ENCODE peak calls at places on chromosomes 16 and 17, in eight cellular contexts. D is bronchial epithelial cell, Q is endothelial cell of umbilical vein, V is epithelial cell of esophagus, I is IMR-90, M is fibroblast of lung, W is adrenal gland, A is HCT116. O is an unnamed sample.

GRCh38 chr16:88886915-88887521 is 20.6 kb upstream of the PABPN1L start:
- DNase-seq in D (no peak), Q (no peak), V (no peak), I (peak), M (no peak), W (no peak), A (no peak), O (peak)

GRCh38 chr17:47305302-47305923 is 18.3 kb upstream of the EFCAB13 start:
- DNase-seq in D (peak), Q (peak), V (peak), I (peak), M (peak), W (no peak), A (no peak), O (peak)

GRCh38 chr17:66276328-66276937 is 26.0 kb upstream of the PRKCA start:
- DNase-seq in D (peak), Q (peak), V (peak), I (peak), M (peak), W (no peak), A (no peak), O (peak)

GRCh38 chr17:4381690-4382671 is 15.5 kb upstream of the UBE2G1 start:
- DNase-seq in D (no peak), Q (no peak), V (no peak), I (no peak), M (no peak), W (no peak), A (no peak), O (no peak)

GRCh38 chr16:50491516-50491915 is 56.7 kb upstream of the NKD1 start:
- DNase-seq in D (no peak), Q (no peak), V (no peak), I (no peak), M (no peak), W (no peak), A (no peak), O (no peak)

GRCh38 chr17:14078027-14078426 is 8.7 kb downstream of the COX10 start:
- DNase-seq in D (no peak), Q (no peak), V (no peak), I (no peak), M (no peak), W (no peak), A (no peak), O (peak)

GRCh38 chr16:12763517-12763916 is 40.2 kb downstream of the CPPED1 start:
- DNase-seq in D (no peak), Q (peak), V (no peak), I (peak), M (peak), W (no peak), A (no peak), O (peak)

GRCh38 chr16:14448874-14449273 is 181.2 kb downstream of the PARN start:
- DNase-seq in D (no peak), Q (no peak), V (no peak), I (no peak), M (no peak), W (no peak), A (no peak), O (no peak)

GRCh38 chr17:12180644-12181261 is 160.1 kb downstream of the MAP2K4 start:
- DNase-seq in D (peak), Q (peak), V (peak), I (peak), M (peak), W (peak), A (peak), O (peak)

GRCh38 chr17:82495844-82496528 is 23.5 kb upstream of the FOXK2 start:
- DNase-seq in D (peak), Q (no peak), V (peak), I (no peak), M (no peak), W (no peak), A (peak), O (no peak)

GRCh38 chr16:30805056-30805369 is 18.0 kb upstream of the ZNF629 start:
- DNase-seq in D (peak), Q (no peak), V (no peak), I (no peak), M (no peak), W (no peak), A (no peak), O (no peak)

GRCh38 chr17:3710951-3711383 is 12.7 kb upstream of the HASPIN start:
- DNase-seq in D (peak), Q (peak), V (peak), I (peak), M (peak), W (no peak), A (no peak), O (peak)

GRCh38 chr16:78385406-78385805 is 286.0 kb downstream of the WWOX start:
- DNase-seq in D (no peak), Q (no peak), V (no peak), I (no peak), M (no peak), W (no peak), A (no peak), O (peak)

GRCh38 chr17:78112508-78113471 is 15.8 kb downstream of the TMC6 start:
- DNase-seq in D (peak), Q (peak), V (peak), I (peak), M (peak), W (peak), A (peak), O (peak)

GRCh38 chr17:71792966-71793365 is 327.9 kb upstream of the SOX9 start:
- DNase-seq in D (peak), Q (no peak), V (peak), I (peak), M (peak), W (no peak), A (no peak), O (peak)

GRCh38 chr16:73033271-73033998 is 14.5 kb downstream of the ZFHX3 start:
- DNase-seq in D (no peak), Q (no peak), V (no peak), I (no peak), M (no peak), W (no peak), A (no peak), O (no peak)
- H3K4me3 ChIP-seq in D (no peak), Q (no peak), V (no peak), I (no peak), M (no peak), W (no peak), A (no peak), O (no peak)

DNA sequence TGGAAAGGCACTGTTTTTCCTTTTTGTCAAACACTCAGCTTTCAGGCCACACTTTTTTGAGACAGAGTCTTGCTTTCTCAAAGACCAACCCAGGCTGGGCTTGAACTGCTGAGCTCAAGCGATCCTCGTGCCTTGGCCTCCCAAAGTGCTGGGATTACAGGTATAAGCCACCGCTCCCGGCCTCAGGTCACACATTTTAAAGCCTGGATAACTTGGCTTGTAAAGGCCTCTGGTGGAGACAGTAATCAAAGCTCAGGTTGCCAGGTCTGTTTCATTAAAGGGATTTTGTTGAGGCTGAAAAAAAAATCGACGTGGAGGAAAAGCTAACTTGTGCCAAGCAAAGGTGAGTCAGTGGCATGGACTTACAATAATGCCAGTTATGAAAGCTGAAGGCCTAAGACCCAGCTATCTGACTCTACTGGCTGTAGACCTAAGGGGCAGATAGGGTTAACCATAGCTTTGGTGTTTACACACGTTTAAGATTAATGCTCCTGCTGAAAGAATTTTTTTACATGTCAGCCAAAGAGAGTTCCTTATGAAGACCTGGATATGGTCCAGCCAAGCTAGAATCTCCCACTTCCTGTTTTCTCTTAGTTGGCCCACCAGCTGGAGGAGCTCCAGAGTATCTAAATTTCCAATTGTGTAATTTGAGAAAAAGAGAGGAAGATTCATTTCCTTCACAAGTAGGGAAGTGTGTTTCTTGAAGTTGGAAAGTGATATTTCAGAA is 910 bp downstream of the NBR1 start:
- DNase-seq in D (peak), Q (peak), V (peak), I (peak), M (peak), W (peak), A (peak), O (peak)
- TF ChIP-seq CTCF in D (peak), Q (no peak), V (peak), I (peak), M (peak), W (peak), A (peak), O (peak)

GRCh38 chr16:47644166-47644565 is 183.0 kb downstream of the PHKB start:
- DNase-seq in D (peak), Q (peak), V (peak), I (peak), M (peak), W (peak), A (no peak), O (peak)
- H3K4me3 ChIP-seq in D (no peak), Q (no peak), V (no peak), I (no peak), M (no peak), W (no peak), A (no peak), O (no peak)

GRCh38 chr16:27219161-27219560 is 15.8 kb downstream of the KDM8 start:
- DNase-seq in D (no peak), Q (no peak), V (no peak), I (no peak), M (no peak), W (no peak), A (no peak), O (no peak)

GRCh38 chr16:27221576-27222498 is 18.5 kb downstream of the KDM8 start:
- DNase-seq in D (no peak), Q (no peak), V (no peak), I (peak), M (peak), W (no peak), A (no peak), O (peak)

GRCh38 chr16:27220120-27220519 is 16.8 kb downstream of the KDM8 start:
- DNase-seq in D (no peak), Q (no peak), V (no peak), I (no peak), M (no peak), W (no peak), A (no peak), O (no peak)

GRCh38 chr16:27220991-27221390 is 17.7 kb downstream of the KDM8 start:
- DNase-seq in D (no peak), Q (no peak), V (no peak), I (no peak), M (no peak), W (no peak), A (no peak), O (no peak)

DNA sequence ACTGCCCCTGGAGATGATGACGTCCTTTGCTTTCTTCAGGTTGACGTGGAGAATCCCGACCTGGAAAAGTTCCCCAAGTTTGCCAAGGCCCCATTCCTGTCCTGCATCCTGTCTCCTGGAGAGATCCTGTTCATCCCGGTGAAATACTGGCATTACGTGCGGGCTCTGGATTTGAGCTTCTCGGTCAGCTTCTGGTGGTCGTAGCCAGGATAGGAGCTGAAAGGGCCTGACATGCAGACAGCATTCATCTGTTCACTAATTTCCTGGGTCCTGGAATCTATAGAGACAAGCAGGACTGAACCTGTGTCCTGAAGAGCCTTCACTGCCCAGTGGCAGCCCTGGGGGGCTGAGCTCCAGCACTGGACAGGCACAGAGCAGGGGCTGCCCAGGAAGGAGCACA is 17.2 kb downstream of the KDM8 start:
- DNase-seq in D (no peak), Q (no peak), V (no peak), I (no peak), M (no peak), W (no peak), A (no peak), O (no peak)
- TF ChIP-seq CTCF in D (no peak), Q (no peak), V (no peak), I (no peak), M (no peak), W (no peak), A (no peak), O (no peak)

GRCh38 chr17:51050291-51051033 is 70.2 kb downstream of the SPAG9 start:
- DNase-seq in D (peak), Q (no peak), V (peak), I (no peak), M (peak), W (no peak), A (no peak), O (no peak)

GRCh38 chr17:51045616-51046526 is 74.8 kb downstream of the SPAG9 start:
- DNase-seq in D (no peak), Q (no peak), V (peak), I (no peak), M (peak), W (no peak), A (no peak), O (no peak)

GRCh38 chr17:51046527-51047384 is 73.9 kb downstream of the SPAG9 start:
- DNase-seq in D (peak), Q (peak), V (peak), I (peak), M (peak), W (peak), A (no peak), O (peak)

DNA sequence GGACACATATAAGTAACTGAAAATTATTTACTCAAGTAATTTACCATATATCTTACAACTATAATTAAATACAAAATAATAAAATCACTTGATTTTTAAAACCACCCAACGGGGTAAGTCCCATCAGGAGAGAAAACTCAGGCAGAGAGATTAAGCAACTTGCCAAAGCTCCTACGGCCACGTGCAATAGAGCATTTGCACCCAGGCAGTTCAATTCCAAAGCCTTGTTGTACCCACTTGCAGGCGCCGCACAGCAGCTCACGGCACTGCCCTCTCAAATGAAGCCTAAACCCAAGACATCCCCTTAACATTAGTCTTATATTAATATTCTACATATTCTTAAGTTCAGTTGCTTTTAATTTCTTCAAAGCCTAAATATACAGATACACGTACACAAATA is 75.7 kb downstream of the SPAG9 start:
- DNase-seq in D (no peak), Q (no peak), V (no peak), I (no peak), M (peak), W (no peak), A (no peak), O (no peak)
- H3K4me3 ChIP-seq in D (no peak), Q (no peak), V (no peak), I (no peak), M (no peak), W (no peak), A (no peak), O (no peak)

DNA sequence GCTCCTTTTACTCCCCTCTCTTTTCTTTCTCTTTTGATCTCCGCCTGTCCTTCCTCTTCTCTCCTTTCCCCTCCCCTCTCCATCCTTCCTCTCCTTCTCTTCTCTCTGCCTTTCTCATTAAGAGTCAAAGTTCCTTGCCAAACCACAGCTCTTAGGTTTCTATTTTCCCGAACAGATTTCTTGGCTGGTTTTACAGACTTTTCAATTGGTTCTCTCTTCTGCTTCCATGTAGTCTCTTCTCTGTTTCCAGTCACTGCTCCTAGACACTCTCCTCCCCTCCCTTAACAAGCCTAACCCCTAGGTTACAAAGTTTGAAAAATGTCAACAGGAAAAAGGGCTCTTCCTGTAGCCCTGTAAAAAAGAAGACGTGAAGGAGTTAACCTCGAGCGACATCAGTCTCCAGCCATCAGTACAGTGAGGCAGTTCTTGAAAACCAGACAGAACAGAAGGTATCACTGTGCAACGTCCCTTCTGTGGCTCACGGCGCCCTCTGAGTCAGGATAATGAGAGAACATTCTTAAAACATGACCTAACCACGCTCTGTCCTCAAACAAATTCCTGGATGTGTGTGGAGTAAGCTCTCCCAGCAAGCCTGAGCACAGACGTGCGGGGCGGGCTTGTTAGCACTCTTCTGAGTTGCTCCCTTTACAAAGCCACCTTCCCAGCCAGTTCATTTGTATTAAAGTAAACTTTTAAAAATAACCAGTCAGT is 11.6 kb upstream of the MARCHF10 start:
- DNase-seq in D (peak), Q (peak), V (peak), I (peak), M (peak), W (peak), A (peak), O (peak)
- TF ChIP-seq CTCF in D (no peak), Q (no peak), V (no peak), I (no peak), M (no peak), W (no peak), A (no peak), O (no peak)

GRCh38 chr16:1350691-1351090 is 987 bp downstream of the TSR3 start:
- DNase-seq in D (no peak), Q (no peak), V (no peak), I (no peak), M (no peak), W (no peak), A (no peak), O (no peak)

GRCh38 chr16:1351215-1351581 is 480 bp downstream of the TSR3 start:
- DNase-seq in D (no peak), Q (no peak), V (no peak), I (no peak), M (no peak), W (no peak), A (no peak), O (no peak)

GRCh38 chr16:1349351-1349750 is 2.3 kb downstream of the TSR3 start:
- DNase-seq in D (no peak), Q (no peak), V (no peak), I (no peak), M (no peak), W (no peak), A (no peak), O (no peak)

GRCh38 chr16:1348926-1349325 is 2.8 kb downstream of the TSR3 start:
- DNase-seq in D (no peak), Q (no peak), V (no peak), I (no peak), M (no peak), W (no peak), A (no peak), O (no peak)

DNA sequence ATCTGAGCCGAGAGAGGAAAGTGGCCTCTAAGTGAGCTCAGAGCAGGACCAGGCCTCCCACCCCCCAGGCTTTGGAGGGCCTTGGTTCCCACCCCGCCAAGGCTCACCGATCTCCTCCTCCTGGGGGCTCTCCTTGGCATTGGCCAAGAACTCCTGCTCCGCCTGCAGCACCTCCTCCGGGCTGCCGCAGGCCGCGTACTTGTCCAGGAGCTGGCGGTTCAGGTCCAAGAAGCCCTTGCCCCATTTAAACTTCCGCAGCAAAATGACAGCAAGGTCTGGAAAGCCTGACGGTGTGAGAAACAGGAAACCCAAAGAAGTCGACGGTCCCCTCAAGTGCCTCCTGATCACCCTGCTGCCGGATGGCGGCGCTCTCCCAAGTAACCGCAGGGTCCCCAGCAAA is 1.7 kb downstream of the TSR3 start:
- DNase-seq in D (no peak), Q (no peak), V (no peak), I (no peak), M (no peak), W (no peak), A (no peak), O (no peak)
- H3K4me3 ChIP-seq in D (no peak), Q (no peak), V (no peak), I (no peak), M (no peak), W (no peak), A (no peak), O (no peak)

GRCh38 chr17:31696184-31696602 is 162.9 kb downstream of the COPRS start:
- DNase-seq in D (no peak), Q (no peak), V (no peak), I (peak), M (peak), W (peak), A (no peak), O (peak)
- TF ChIP-seq CTCF in D (no peak), Q (no peak), V (no peak), I (no peak), M (peak), W (no peak), A (no peak), O (peak)

GRCh38 chr17:48613862-48614694 is 1.0 kb downstream of the HOXB8 start:
- DNase-seq in D (no peak), Q (peak), V (peak), I (peak), M (no peak), W (no peak), A (no peak), O (no peak)
- H3K4me3 ChIP-seq in D (no peak), Q (peak), V (no peak), I (peak), M (peak), W (no peak), A (peak), O (no peak)